ENCODE peak calls at places on chromosomes 4 and X, in eight cellular contexts. One of them, this sample, is unnamed.

GRCh38 chr4:55948726-55949479 is at the start of gene CEP135:
- DNase-seq in GM10248: peak; percentile 92
- DNase-seq in neural crest cell: peak; percentile 93
- DNase-seq in tibial artery: peak; percentile 91
- DNase-seq in brain microvascular endothelial cell: peak; percentile 86
- DNase-seq in osteoblast: peak; percentile 92
- DNase-seq in pancreas: peak; percentile 97
- DNase-seq in WTC11: peak; percentile 94
- DNase-seq in this sample: peak; percentile 91

GRCh38 chrX:20666316-20666715 is 399.6 kb upstream of the RPS6KA3 start:
- DNase-seq in GM10248: no peak
- DNase-seq in neural crest cell: no peak
- DNase-seq in tibial artery: no peak
- DNase-seq in brain microvascular endothelial cell: no peak
- DNase-seq in osteoblast: no peak
- DNase-seq in pancreas: no peak
- DNase-seq in WTC11: no peak
- DNase-seq in this sample: no peak

GRCh38 chrX:101429934-101430333 is 21.9 kb downstream of the HNRNPH2 start:
- DNase-seq in GM10248: no peak
- DNase-seq in neural crest cell: no peak
- DNase-seq in tibial artery: no peak
- DNase-seq in brain microvascular endothelial cell: no peak
- DNase-seq in osteoblast: peak; percentile 72
- DNase-seq in pancreas: no peak
- DNase-seq in WTC11: no peak
- DNase-seq in this sample: no peak

GRCh38 chr4:57378766-57379165 is 268.6 kb upstream of the IGFBP7 start:
- DNase-seq in GM10248: no peak
- DNase-seq in neural crest cell: no peak
- DNase-seq in tibial artery: no peak
- DNase-seq in brain microvascular endothelial cell: peak; percentile 18
- DNase-seq in osteoblast: no peak
- DNase-seq in pancreas: no peak
- DNase-seq in WTC11: no peak
- DNase-seq in this sample: no peak

GRCh38 chr4:150694438-150694837 is 112.5 kb downstream of the MAB21L2 start:
- DNase-seq in GM10248: peak; percentile 11
- DNase-seq in neural crest cell: no peak
- DNase-seq in tibial artery: no peak
- DNase-seq in brain microvascular endothelial cell: no peak
- DNase-seq in osteoblast: peak; percentile 4
- DNase-seq in pancreas: no peak
- DNase-seq in WTC11: no peak
- DNase-seq in this sample: peak; percentile 13

GRCh38 chrX:85303544-85303943 is 59.8 kb downstream of the ZNF711 start:
- DNase-seq in GM10248: no peak
- DNase-seq in neural crest cell: no peak
- DNase-seq in tibial artery: no peak
- DNase-seq in brain microvascular endothelial cell: no peak
- DNase-seq in osteoblast: no peak
- DNase-seq in pancreas: no peak
- DNase-seq in WTC11: no peak
- DNase-seq in this sample: no peak

GRCh38 chr4:89049853-89050252 is 7.1 kb downstream of the FAM13A start:
- DNase-seq in GM10248: no peak
- DNase-seq in neural crest cell: no peak
- DNase-seq in tibial artery: no peak
- DNase-seq in brain microvascular endothelial cell: no peak
- DNase-seq in osteoblast: no peak
- DNase-seq in pancreas: no peak
- DNase-seq in WTC11: no peak
- DNase-seq in this sample: no peak

GRCh38 chr4:81180916-81181315 is 34.1 kb downstream of the PRKG2 start:
- DNase-seq in GM10248: no peak
- DNase-seq in neural crest cell: no peak
- DNase-seq in tibial artery: no peak
- DNase-seq in brain microvascular endothelial cell: no peak
- DNase-seq in osteoblast: no peak
- DNase-seq in pancreas: no peak
- DNase-seq in WTC11: no peak
- DNase-seq in this sample: no peak

GRCh38 chrX:105821471-105822081 is 763 bp upstream of the NRK start:
- DNase-seq in GM10248: no peak
- DNase-seq in neural crest cell: peak; percentile 16
- DNase-seq in tibial artery: no peak
- DNase-seq in brain microvascular endothelial cell: peak; percentile 17
- DNase-seq in osteoblast: peak; percentile 61
- DNase-seq in pancreas: no peak
- DNase-seq in WTC11: peak; percentile 65
- DNase-seq in this sample: no peak

GRCh38 chr4:105472871-105473339 is 957 bp downstream of the PPA2 start:
- DNase-seq in GM10248: no peak
- DNase-seq in neural crest cell: no peak
- DNase-seq in tibial artery: no peak
- DNase-seq in brain microvascular endothelial cell: no peak
- DNase-seq in osteoblast: peak; percentile 44
- DNase-seq in pancreas: no peak
- DNase-seq in WTC11: no peak
- DNase-seq in this sample: no peak

GRCh38 chr4:123096038-123096437 is 173.6 kb upstream of the NUDT6 start:
- DNase-seq in GM10248: no peak
- DNase-seq in neural crest cell: no peak
- DNase-seq in tibial artery: no peak
- DNase-seq in brain microvascular endothelial cell: peak; percentile 14
- DNase-seq in osteoblast: no peak
- DNase-seq in pancreas: no peak
- DNase-seq in WTC11: no peak
- DNase-seq in this sample: no peak
- TF ChIP-seq CTCF in GM10248: no peak
- TF ChIP-seq CTCF in neural crest cell: peak; percentile 47
- TF ChIP-seq CTCF in tibial artery: no peak
- TF ChIP-seq CTCF in brain microvascular endothelial cell: peak; percentile 54
- TF ChIP-seq CTCF in osteoblast: peak; percentile 31
- TF ChIP-seq CTCF in pancreas: no peak
- TF ChIP-seq CTCF in WTC11: peak; percentile 50
- TF ChIP-seq CTCF in this sample: no peak

DNA sequence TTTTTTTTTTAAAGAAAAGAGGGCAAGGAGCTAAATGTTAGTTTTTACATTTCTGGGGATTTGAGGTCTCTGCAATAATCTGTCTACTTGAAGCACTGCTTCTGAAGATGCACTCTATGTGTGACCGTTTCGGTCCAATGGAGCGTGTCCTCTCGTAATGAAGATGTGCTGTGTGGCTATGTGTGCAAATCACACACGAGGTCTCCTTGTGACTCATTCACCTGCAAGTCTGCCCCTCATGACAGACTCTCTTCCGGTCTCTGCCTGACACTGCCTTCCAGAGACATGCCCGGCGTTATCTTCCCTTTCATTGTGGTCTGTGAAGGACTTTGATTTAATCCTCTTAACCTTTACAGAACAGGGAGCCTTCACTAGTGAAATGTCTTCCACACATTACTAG is 84.3 kb downstream of the TRAM1L1 start:
- DNase-seq in GM10248: peak; percentile 5
- DNase-seq in neural crest cell: no peak
- DNase-seq in tibial artery: no peak
- DNase-seq in brain microvascular endothelial cell: no peak
- DNase-seq in osteoblast: no peak
- DNase-seq in pancreas: no peak
- DNase-seq in WTC11: no peak
- DNase-seq in this sample: no peak
- TF ChIP-seq CTCF in GM10248: no peak
- TF ChIP-seq CTCF in neural crest cell: no peak
- TF ChIP-seq CTCF in tibial artery: no peak
- TF ChIP-seq CTCF in brain microvascular endothelial cell: no peak
- TF ChIP-seq CTCF in osteoblast: no peak
- TF ChIP-seq CTCF in pancreas: no peak
- TF ChIP-seq CTCF in WTC11: no peak
- TF ChIP-seq CTCF in this sample: no peak

GRCh38 chrX:132948648-132949260 is 9.7 kb downstream of the HS6ST2 start:
- DNase-seq in GM10248: no peak
- DNase-seq in neural crest cell: peak; percentile 24
- DNase-seq in tibial artery: no peak
- DNase-seq in brain microvascular endothelial cell: no peak
- DNase-seq in osteoblast: no peak
- DNase-seq in pancreas: no peak
- DNase-seq in WTC11: no peak
- DNase-seq in this sample: no peak
- TF ChIP-seq CTCF in GM10248: no peak
- TF ChIP-seq CTCF in neural crest cell: peak; percentile 65
- TF ChIP-seq CTCF in tibial artery: no peak
- TF ChIP-seq CTCF in brain microvascular endothelial cell: peak; percentile 39
- TF ChIP-seq CTCF in osteoblast: no peak
- TF ChIP-seq CTCF in pancreas: no peak
- TF ChIP-seq CTCF in WTC11: peak; percentile 43
- TF ChIP-seq CTCF in this sample: no peak

DNA sequence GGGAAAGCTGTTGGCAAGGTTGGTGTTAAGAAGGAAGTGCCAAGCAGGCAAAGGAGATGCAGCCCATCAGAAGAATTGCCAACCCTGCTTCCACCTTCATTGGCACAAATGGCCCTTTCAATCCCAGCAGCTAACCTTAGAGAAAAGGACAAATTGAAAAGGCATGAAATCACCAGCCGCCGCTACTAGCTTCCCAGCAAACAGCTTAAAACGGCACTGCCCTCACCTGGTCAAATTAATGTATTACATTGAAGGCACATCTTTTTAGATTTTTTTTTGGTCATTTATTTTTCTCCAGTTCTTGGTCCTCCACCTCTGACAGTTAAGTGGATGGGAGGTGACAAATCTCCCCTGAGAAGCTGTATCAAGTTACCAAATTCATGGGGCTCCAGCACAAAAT is 51.0 kb upstream of the NHSL2 start:
- DNase-seq in GM10248: no peak
- DNase-seq in neural crest cell: peak; percentile 51
- DNase-seq in tibial artery: no peak
- DNase-seq in brain microvascular endothelial cell: peak; percentile 37
- DNase-seq in osteoblast: peak; percentile 3
- DNase-seq in pancreas: no peak
- DNase-seq in WTC11: no peak
- DNase-seq in this sample: peak; percentile 21
- TF ChIP-seq CTCF in GM10248: peak; percentile 31
- TF ChIP-seq CTCF in neural crest cell: peak; percentile 67
- TF ChIP-seq CTCF in tibial artery: no peak
- TF ChIP-seq CTCF in brain microvascular endothelial cell: peak; percentile 68
- TF ChIP-seq CTCF in osteoblast: peak; percentile 73
- TF ChIP-seq CTCF in pancreas: peak; percentile 36
- TF ChIP-seq CTCF in WTC11: no peak
- TF ChIP-seq CTCF in this sample: peak; percentile 65

DNA sequence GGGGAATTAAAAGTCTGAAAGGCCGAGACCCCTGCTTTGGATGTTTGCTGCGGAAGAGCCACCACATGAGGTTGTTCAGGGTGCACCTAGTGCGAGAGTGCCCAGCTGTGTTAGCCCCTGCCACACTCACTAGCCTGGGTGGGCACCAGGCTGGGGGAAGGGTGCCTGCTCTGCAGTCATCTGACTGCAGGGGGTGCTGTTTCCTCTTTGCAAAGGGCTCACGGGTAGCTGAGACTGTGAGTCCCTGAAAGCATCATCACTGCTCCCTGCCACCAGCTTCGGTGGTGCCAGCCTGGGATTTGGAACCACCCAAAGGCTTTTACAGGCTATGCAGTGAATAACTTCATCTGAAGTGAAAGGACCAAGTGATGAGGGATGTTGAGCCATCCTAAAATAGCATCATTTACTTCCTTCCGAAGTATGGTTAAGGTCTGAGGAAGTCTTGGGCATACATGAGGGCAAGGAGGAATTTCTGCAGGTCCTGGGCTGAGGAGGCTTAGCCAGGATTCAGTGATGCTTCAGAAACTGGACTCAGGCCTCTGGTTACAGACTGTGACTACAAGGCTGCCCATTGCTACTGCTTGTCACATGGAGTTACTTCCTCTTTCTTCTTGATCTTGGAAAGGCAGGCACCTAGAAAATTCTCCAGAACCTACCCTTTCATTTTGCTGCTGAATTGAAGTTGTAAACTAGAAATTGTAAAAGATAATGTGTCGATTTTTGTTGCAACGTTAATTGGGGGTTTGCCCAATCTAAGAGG is 293.2 kb upstream of the PRPS2 start:
- DNase-seq in GM10248: peak; percentile 17
- DNase-seq in neural crest cell: peak; percentile 2
- DNase-seq in tibial artery: no peak
- DNase-seq in brain microvascular endothelial cell: no peak
- DNase-seq in osteoblast: peak; percentile 21
- DNase-seq in pancreas: peak; percentile 50
- DNase-seq in WTC11: peak; percentile 60
- DNase-seq in this sample: peak; percentile 23
- TF ChIP-seq CTCF in GM10248: no peak
- TF ChIP-seq CTCF in neural crest cell: peak; percentile 41
- TF ChIP-seq CTCF in tibial artery: no peak
- TF ChIP-seq CTCF in brain microvascular endothelial cell: peak; percentile 16
- TF ChIP-seq CTCF in osteoblast: peak; percentile 14
- TF ChIP-seq CTCF in pancreas: no peak
- TF ChIP-seq CTCF in WTC11: peak; percentile 57
- TF ChIP-seq CTCF in this sample: peak; percentile 34

DNA sequence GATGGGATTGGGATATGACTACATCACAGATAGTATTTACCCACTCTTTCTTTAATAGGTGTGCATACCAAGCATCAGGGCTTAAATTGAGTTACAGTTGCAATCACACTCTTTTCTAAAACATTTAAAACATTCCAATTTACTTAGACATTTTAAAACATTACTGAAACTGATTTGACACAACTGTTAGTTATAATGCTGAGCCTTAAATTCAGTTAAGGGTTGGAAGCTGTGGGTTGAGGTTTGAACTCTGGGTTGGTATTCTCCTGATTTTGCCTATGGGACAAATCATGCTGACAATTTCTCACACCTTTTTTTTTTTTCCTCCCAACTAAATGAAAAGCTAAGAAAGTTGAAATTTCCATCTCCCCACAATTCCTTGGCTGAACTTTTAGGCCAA is 16.3 kb downstream of the SLIT2 start:
- DNase-seq in GM10248: no peak
- DNase-seq in neural crest cell: no peak
- DNase-seq in tibial artery: no peak
- DNase-seq in brain microvascular endothelial cell: no peak
- DNase-seq in osteoblast: no peak
- DNase-seq in pancreas: no peak
- DNase-seq in WTC11: no peak
- DNase-seq in this sample: no peak
- TF ChIP-seq CTCF in GM10248: no peak
- TF ChIP-seq CTCF in neural crest cell: no peak
- TF ChIP-seq CTCF in tibial artery: no peak
- TF ChIP-seq CTCF in brain microvascular endothelial cell: no peak
- TF ChIP-seq CTCF in osteoblast: no peak
- TF ChIP-seq CTCF in pancreas: no peak
- TF ChIP-seq CTCF in WTC11: no peak
- TF ChIP-seq CTCF in this sample: no peak

GRCh38 chr4:27318740-27319139 is 458.1 kb downstream of the STIM2 start:
- DNase-seq in GM10248: peak; percentile 7
- DNase-seq in neural crest cell: peak; percentile 53
- DNase-seq in tibial artery: no peak
- DNase-seq in brain microvascular endothelial cell: no peak
- DNase-seq in osteoblast: peak; percentile 65
- DNase-seq in pancreas: no peak
- DNase-seq in WTC11: peak; percentile 79
- DNase-seq in this sample: peak; percentile 3
- TF ChIP-seq CTCF in GM10248: peak; percentile 19
- TF ChIP-seq CTCF in neural crest cell: peak; percentile 65
- TF ChIP-seq CTCF in tibial artery: no peak
- TF ChIP-seq CTCF in brain microvascular endothelial cell: peak; percentile 46
- TF ChIP-seq CTCF in osteoblast: peak; percentile 44
- TF ChIP-seq CTCF in pancreas: no peak
- TF ChIP-seq CTCF in WTC11: peak; percentile 23
- TF ChIP-seq CTCF in this sample: peak; percentile 17